ENCODE peak calls at places on chromosomes 3 and 15, in ten cellular contexts. H is activated CD4-positive, alpha-beta T cell treated with anti-CD3 and anti-CD28 coated beads for 48 hours; L is HT-29; E is NCI-H460; N is ELR; C is neural crest cell; Z is ELF-1; A is globus pallidus; B is K562; U is AG10803. Y is an unnamed sample.

GRCh38 chr3:55466526-55466925 is 20.6 kb downstream of the WNT5A start:
- DNase-seq in E (no peak), U (no peak), L (no peak), H (no peak), B (no peak), C (no peak), N (no peak), A (no peak), Z (no peak), Y (no peak)

GRCh38 chr15:29698030-29698701 is 124.1 kb downstream of the TJP1 start:
- DNase-seq in B (no peak), L (peak), E (no peak), H (no peak), A (no peak), U (peak), N (peak), Z (no peak), C (no peak), Y (no peak)

GRCh38 chr3:55327131-55327920 is 159.8 kb downstream of the WNT5A start:
- DNase-seq in B (no peak), A (no peak), H (no peak), L (no peak), N (peak), C (no peak), E (no peak), Z (no peak), U (peak), Y (no peak)

GRCh38 chr15:40081691-40082194 is 26.9 kb downstream of the BMF start:
- DNase-seq in C (peak), E (peak), B (peak), Z (peak), N (peak), A (peak), U (peak), L (peak), H (no peak), Y (peak)

GRCh38 chr3:37546876-37547275 is 314.8 kb upstream of the CTDSPL start:
- DNase-seq in C (no peak), Z (peak), E (peak), B (peak), L (no peak), N (peak), A (no peak), U (peak), H (no peak), Y (no peak)

GRCh38 chr3:141228385-141228784 is 3.2 kb upstream of the PXYLP1 start:
- DNase-seq in E (no peak), H (no peak), C (no peak), N (no peak), A (no peak), L (peak), Z (no peak), B (no peak), U (no peak), Y (no peak)

GRCh38 chr15:88476635-88477038 is 9.1 kb downstream of the MRPS11 start:
- DNase-seq in B (peak), A (peak), N (peak), E (peak), U (peak), C (peak), L (peak), Z (peak), H (peak), Y (no peak)

GRCh38 chr3:31472479-31473390 is 60.0 kb upstream of the STT3B start:
- DNase-seq in A (no peak), E (no peak), C (no peak), L (no peak), Z (no peak), B (no peak), U (no peak), H (peak), N (peak), Y (no peak)

GRCh38 chr15:66294932-66295235 is 1.5 kb downstream of the DIS3L start:
- DNase-seq in B (peak), Z (no peak), U (no peak), A (no peak), L (no peak), N (peak), E (no peak), C (no peak), H (no peak), Y (no peak)

GRCh38 chr3:182911782-182912111 is 68.6 kb downstream of the DCUN1D1 start:
- DNase-seq in A (no peak), E (no peak), Z (peak), N (no peak), B (no peak), L (no peak), U (no peak), H (no peak), C (no peak), Y (no peak)

GRCh38 chr3:31196881-31197364 is 302.5 kb upstream of the GADL1 start:
- DNase-seq in E (no peak), Z (peak), C (no peak), H (no peak), B (no peak), N (no peak), A (no peak), U (peak), L (no peak), Y (no peak)

GRCh38 chr15:39959411-39959810 is 25.5 kb downstream of the EIF2AK4 start:
- DNase-seq in B (no peak), E (no peak), A (no peak), Z (no peak), L (no peak), U (no peak), N (no peak), H (no peak), C (no peak), Y (no peak)

GRCh38 chr3:192929146-192929545 is 11.5 kb upstream of the MB21D2 start:
- DNase-seq in E (peak), Z (no peak), A (no peak), N (no peak), U (peak), B (no peak), C (no peak), H (no peak), L (no peak), Y (no peak)

GRCh38 chr3:71564361-71564760 is 19.2 kb downstream of the FOXP1 start:
- DNase-seq in A (no peak), H (peak), C (no peak), Z (no peak), L (no peak), U (no peak), B (no peak), E (no peak), N (no peak), Y (no peak)

GRCh38 chr3:169966086-169966950 is at the start of gene SEC62:
- DNase-seq in N (peak), U (peak), E (peak), L (peak), A (peak), H (peak), B (peak), Z (peak), C (peak), Y (peak)

GRCh38 chr15:62833671-62834070 is 208.9 kb upstream of the TPM1 start:
- DNase-seq in L (no peak), H (no peak), U (peak), E (no peak), N (no peak), C (no peak), B (no peak), A (no peak), Z (no peak), Y (no peak)